ENCODE peak calls at places on chromosomes 4 and X, in six cellular contexts. One of them, this sample, is unnamed.

GRCh38 chrX:131741103-131741581 is 197.3 kb downstream of the OR13H1 start:
- DNase-seq in HepG2: no peak
- DNase-seq in AG09309: no peak
- DNase-seq in GM12878: peak
- DNase-seq in tibial artery: no peak
- DNase-seq in A549: no peak
- DNase-seq in this sample: no peak

GRCh38 chrX:9988762-9989161 is 21.6 kb downstream of the CLDN34 start:
- DNase-seq in AG09309: no peak
- DNase-seq in GM12878: no peak
- DNase-seq in tibial artery: no peak
- DNase-seq in A549: peak
- DNase-seq in HepG2: no peak
- DNase-seq in this sample: no peak

GRCh38 chr4:78954048-78954666 is 14.9 kb upstream of the PAQR3 start:
- DNase-seq in GM12878: no peak
- DNase-seq in A549: no peak
- DNase-seq in AG09309: no peak
- DNase-seq in tibial artery: no peak
- DNase-seq in HepG2: peak
- DNase-seq in this sample: no peak

GRCh38 chr4:128455076-128455345 is 167.4 kb upstream of the PGRMC2 start:
- DNase-seq in HepG2: no peak
- DNase-seq in AG09309: no peak
- DNase-seq in GM12878: no peak
- DNase-seq in A549: no peak
- DNase-seq in tibial artery: no peak
- DNase-seq in this sample: no peak

GRCh38 chr4:165355900-165356300 is 22.9 kb upstream of the CPE start:
- DNase-seq in A549: no peak
- DNase-seq in tibial artery: peak
- DNase-seq in GM12878: no peak
- DNase-seq in HepG2: peak
- DNase-seq in AG09309: no peak
- DNase-seq in this sample: no peak

GRCh38 chrX:108396188-108396885 is 41.9 kb downstream of the COL4A6 start:
- DNase-seq in GM12878: no peak
- DNase-seq in HepG2: peak
- DNase-seq in tibial artery: no peak
- DNase-seq in A549: no peak
- DNase-seq in AG09309: no peak
- DNase-seq in this sample: no peak

GRCh38 chr4:37157403-37158167 is 87.0 kb upstream of the NWD2 start:
- DNase-seq in GM12878: no peak
- DNase-seq in HepG2: no peak
- DNase-seq in tibial artery: no peak
- DNase-seq in AG09309: no peak
- DNase-seq in A549: no peak
- DNase-seq in this sample: no peak

GRCh38 chr4:77538574-77539157 is 67.0 kb upstream of the CXCL13 start:
- DNase-seq in GM12878: no peak
- DNase-seq in AG09309: no peak
- DNase-seq in HepG2: peak
- DNase-seq in tibial artery: no peak
- DNase-seq in A549: peak
- DNase-seq in this sample: no peak

GRCh38 chr4:158722291-158722916 is 792 bp downstream of the PPID start:
- DNase-seq in AG09309: no peak
- DNase-seq in A549: peak
- DNase-seq in tibial artery: no peak
- DNase-seq in HepG2: peak
- DNase-seq in GM12878: peak
- DNase-seq in this sample: no peak

GRCh38 chr4:123106741-123107140 is 184.3 kb upstream of the NUDT6 start:
- DNase-seq in GM12878: no peak
- DNase-seq in tibial artery: no peak
- DNase-seq in HepG2: no peak
- DNase-seq in A549: no peak
- DNase-seq in AG09309: no peak
- DNase-seq in this sample: no peak

GRCh38 chrX:21166302-21166982 is 207.8 kb upstream of the CNKSR2 start:
- DNase-seq in GM12878: no peak
- DNase-seq in AG09309: no peak
- DNase-seq in tibial artery: no peak
- DNase-seq in A549: peak
- DNase-seq in HepG2: peak
- DNase-seq in this sample: no peak

GRCh38 chr4:171342646-171343045 is 470.6 kb upstream of the GALNTL6 start:
- DNase-seq in AG09309: no peak
- DNase-seq in GM12878: no peak
- DNase-seq in tibial artery: no peak
- DNase-seq in A549: no peak
- DNase-seq in HepG2: no peak
- DNase-seq in this sample: no peak

GRCh38 chrX:120450163-120450562 is 18.9 kb downstream of the LAMP2 start:
- DNase-seq in A549: no peak
- DNase-seq in tibial artery: no peak
- DNase-seq in GM12878: no peak
- DNase-seq in AG09309: no peak
- DNase-seq in HepG2: no peak
- DNase-seq in this sample: no peak

GRCh38 chr4:53601251-53601764 is 10.0 kb upstream of the LNX1 start:
- DNase-seq in GM12878: no peak
- DNase-seq in A549: no peak
- DNase-seq in tibial artery: no peak
- DNase-seq in AG09309: no peak
- DNase-seq in HepG2: peak
- DNase-seq in this sample: no peak

GRCh38 chrX:45758319-45758718 is 557.6 kb upstream of the DIPK2B start:
- DNase-seq in GM12878: peak
- DNase-seq in AG09309: peak
- DNase-seq in tibial artery: no peak
- DNase-seq in HepG2: no peak
- DNase-seq in A549: no peak
- DNase-seq in this sample: no peak

GRCh38 chr4:101252721-101253120 is 94.6 kb downstream of the PPP3CA start:
- DNase-seq in tibial artery: no peak
- DNase-seq in HepG2: no peak
- DNase-seq in AG09309: no peak
- DNase-seq in GM12878: no peak
- DNase-seq in A549: no peak
- DNase-seq in this sample: no peak

GRCh38 chr4:101230806-101231426 is 116.4 kb downstream of the PPP3CA start:
- DNase-seq in GM12878: no peak
- DNase-seq in HepG2: no peak
- DNase-seq in A549: no peak
- DNase-seq in AG09309: peak
- DNase-seq in tibial artery: no peak
- DNase-seq in this sample: no peak

GRCh38 chrX:5852941-5853340 is 375.7 kb downstream of the NLGN4X start:
- DNase-seq in AG09309: no peak
- DNase-seq in HepG2: no peak
- DNase-seq in GM12878: no peak
- DNase-seq in tibial artery: no peak
- DNase-seq in A549: no peak
- DNase-seq in this sample: no peak

GRCh38 chrX:45846328-45846727 is 645.7 kb upstream of the DIPK2B start:
- DNase-seq in HepG2: no peak
- DNase-seq in AG09309: no peak
- DNase-seq in GM12878: no peak
- DNase-seq in tibial artery: no peak
- DNase-seq in A549: no peak
- DNase-seq in this sample: no peak

GRCh38 chrX:13126785-13127184 is 82.4 kb upstream of the FAM9C start:
- DNase-seq in GM12878: no peak
- DNase-seq in HepG2: peak
- DNase-seq in AG09309: no peak
- DNase-seq in tibial artery: no peak
- DNase-seq in A549: no peak
- DNase-seq in this sample: no peak

GRCh38 chr4:55169352-55169959 is 44.1 kb upstream of the KDR start:
- DNase-seq in tibial artery: no peak
- DNase-seq in A549: no peak
- DNase-seq in HepG2: peak
- DNase-seq in AG09309: no peak
- DNase-seq in GM12878: no peak
- DNase-seq in this sample: no peak

GRCh38 chr4:76822294-76822693 is 75.7 kb downstream of the SOWAHB start:
- DNase-seq in A549: no peak
- DNase-seq in tibial artery: no peak
- DNase-seq in GM12878: no peak
- DNase-seq in AG09309: no peak
- DNase-seq in HepG2: no peak
- DNase-seq in this sample: no peak

GRCh38 chrX:153486163-153486562 is 8.6 kb upstream of the BGN start:
- DNase-seq in HepG2: no peak
- DNase-seq in AG09309: no peak
- DNase-seq in tibial artery: no peak
- DNase-seq in A549: no peak
- DNase-seq in GM12878: no peak
- DNase-seq in this sample: no peak

GRCh38 chr4:3462321-3462789 is 751 bp upstream of the DOK7 start:
- DNase-seq in tibial artery: no peak
- DNase-seq in GM12878: no peak
- DNase-seq in A549: no peak
- DNase-seq in AG09309: no peak
- DNase-seq in HepG2: peak
- DNase-seq in this sample: no peak

GRCh38 chr4:183147983-183148382 is 48.9 kb downstream of the WWC2 start:
- DNase-seq in AG09309: no peak
- DNase-seq in GM12878: no peak
- DNase-seq in HepG2: no peak
- DNase-seq in tibial artery: no peak
- DNase-seq in A549: no peak
- DNase-seq in this sample: no peak

GRCh38 chr4:183145773-183146172 is 46.7 kb downstream of the WWC2 start:
- DNase-seq in tibial artery: no peak
- DNase-seq in GM12878: no peak
- DNase-seq in A549: no peak
- DNase-seq in HepG2: no peak
- DNase-seq in AG09309: no peak
- DNase-seq in this sample: no peak

GRCh38 chr4:183149968-183150539 is 51.0 kb downstream of the WWC2 start:
- DNase-seq in HepG2: no peak
- DNase-seq in A549: no peak
- DNase-seq in AG09309: no peak
- DNase-seq in GM12878: no peak
- DNase-seq in tibial artery: no peak
- DNase-seq in this sample: no peak

GRCh38 chr4:183147191-183147590 is 48.1 kb downstream of the WWC2 start:
- DNase-seq in A549: no peak
- DNase-seq in tibial artery: no peak
- DNase-seq in GM12878: no peak
- DNase-seq in HepG2: no peak
- DNase-seq in AG09309: no peak
- DNase-seq in this sample: no peak

GRCh38 chr4:183146478-183146877 is 47.4 kb downstream of the WWC2 start:
- DNase-seq in A549: no peak
- DNase-seq in AG09309: no peak
- DNase-seq in tibial artery: no peak
- DNase-seq in GM12878: no peak
- DNase-seq in HepG2: no peak
- DNase-seq in this sample: no peak
- TF ChIP-seq CTCF in A549: no peak
- TF ChIP-seq CTCF in AG09309: no peak
- TF ChIP-seq CTCF in tibial artery: no peak
- TF ChIP-seq CTCF in GM12878: no peak
- TF ChIP-seq CTCF in HepG2: no peak
- TF ChIP-seq CTCF in this sample: no peak

DNA sequence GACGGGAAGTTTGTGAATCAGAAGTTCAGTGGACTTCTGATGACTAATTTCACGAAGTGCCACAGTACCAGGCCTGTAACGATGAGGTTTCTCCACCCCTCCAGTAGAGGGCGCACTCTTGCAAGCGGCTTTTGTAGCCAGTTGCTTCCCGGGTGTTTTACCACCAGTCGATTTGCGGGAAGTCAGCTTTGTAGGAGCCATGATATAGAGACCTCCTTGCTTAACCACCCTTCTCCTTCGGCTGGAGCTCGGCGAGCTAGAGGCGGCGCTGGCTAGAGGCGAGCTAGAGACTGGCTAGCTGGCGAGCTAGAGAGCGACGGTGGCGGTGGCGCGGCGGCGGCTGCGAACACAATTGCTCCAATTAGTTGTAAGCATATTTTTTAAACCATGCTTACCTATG is 72.0 kb downstream of the IL1RAPL1 start:
- DNase-seq in HepG2: no peak
- DNase-seq in GM12878: no peak
- DNase-seq in tibial artery: no peak
- DNase-seq in AG09309: no peak
- DNase-seq in A549: no peak
- DNase-seq in this sample: no peak
- TF ChIP-seq CTCF in HepG2: no peak
- TF ChIP-seq CTCF in GM12878: peak
- TF ChIP-seq CTCF in tibial artery: no peak
- TF ChIP-seq CTCF in AG09309: no peak
- TF ChIP-seq CTCF in A549: no peak
- TF ChIP-seq CTCF in this sample: peak

GRCh38 chr4:39085891-39086290 is 23.9 kb downstream of the KLHL5 start:
- DNase-seq in GM12878: no peak
- DNase-seq in tibial artery: no peak
- DNase-seq in HepG2: no peak
- DNase-seq in A549: no peak
- DNase-seq in AG09309: peak
- DNase-seq in this sample: no peak

GRCh38 chr4:39078829-39079228 is 16.8 kb downstream of the KLHL5 start:
- DNase-seq in AG09309: no peak
- DNase-seq in A549: no peak
- DNase-seq in tibial artery: no peak
- DNase-seq in GM12878: no peak
- DNase-seq in HepG2: no peak
- DNase-seq in this sample: no peak

GRCh38 chr4:39083164-39083563 is 21.1 kb downstream of the KLHL5 start:
- DNase-seq in GM12878: no peak
- DNase-seq in tibial artery: no peak
- DNase-seq in AG09309: peak
- DNase-seq in HepG2: no peak
- DNase-seq in A549: no peak
- DNase-seq in this sample: no peak
- TF ChIP-seq CTCF in GM12878: no peak
- TF ChIP-seq CTCF in tibial artery: no peak
- TF ChIP-seq CTCF in AG09309: no peak
- TF ChIP-seq CTCF in HepG2: no peak
- TF ChIP-seq CTCF in A549: no peak
- TF ChIP-seq CTCF in this sample: no peak

GRCh38 chrX:133921764-133922389 is 63.5 kb downstream of the GPC3 start:
- DNase-seq in GM12878: no peak
- DNase-seq in A549: peak
- DNase-seq in AG09309: no peak
- DNase-seq in tibial artery: no peak
- DNase-seq in HepG2: peak
- DNase-seq in this sample: no peak
- TF ChIP-seq CTCF in GM12878: peak
- TF ChIP-seq CTCF in A549: peak
- TF ChIP-seq CTCF in AG09309: peak
- TF ChIP-seq CTCF in tibial artery: no peak
- TF ChIP-seq CTCF in HepG2: peak
- TF ChIP-seq CTCF in this sample: peak

GRCh38 chr4:8380511-8381415 is 59.8 kb downstream of the ACOX3 start:
- DNase-seq in HepG2: no peak
- DNase-seq in GM12878: no peak
- DNase-seq in A549: no peak
- DNase-seq in tibial artery: no peak
- DNase-seq in AG09309: no peak
- DNase-seq in this sample: no peak
- TF ChIP-seq CTCF in HepG2: no peak
- TF ChIP-seq CTCF in GM12878: no peak
- TF ChIP-seq CTCF in A549: no peak
- TF ChIP-seq CTCF in tibial artery: no peak
- TF ChIP-seq CTCF in AG09309: no peak
- TF ChIP-seq CTCF in this sample: no peak